ENCODE peak calls at places on chromosomes 16 and 17, in nine cellular contexts. Z, Y, P, H, I, J, M, B and X are unnamed samples. For H3K9me3, the result is how much of the 10 kb centered on the place peaks cover.

GRCh38 chr16:871562-872330 is 71.2 kb upstream of the GNG13 start:
- DNase-seq in B (no peak), M (no peak), I (peak), P (no peak), Y (no peak), Z (no peak), J (no peak), H (no peak), X (no peak)

GRCh38 chr17:59038734-59039133 is 67.9 kb downstream of the TRIM37 start:
- DNase-seq in P (no peak), Y (peak), H (no peak), M (no peak), B (no peak), J (no peak), Z (no peak), I (no peak), X (no peak)

GRCh38 chr16:75048546-75048945 is 49.7 kb downstream of the ZNRF1 start:
- DNase-seq in J (no peak), H (no peak), B (no peak), P (no peak), Z (no peak), M (no peak), Y (no peak), I (no peak), X (no peak)

GRCh38 chr16:57824880-57825279 is 22.6 kb upstream of the KIFC3 start:
- DNase-seq in Y (no peak), J (no peak), I (peak), M (no peak), H (peak), P (no peak), Z (no peak), B (no peak), X (no peak)

GRCh38 chr16:59126486-59126885 is 392.4 kb upstream of the GOT2 start:
- DNase-seq in Z (no peak), Y (no peak), J (no peak), B (no peak), P (no peak), I (no peak), M (no peak), H (no peak), X (no peak)

GRCh38 chr17:77462101-77462500 is 321.3 kb downstream of the SEC14L1 start:
- DNase-seq in B (no peak), M (no peak), J (no peak), I (no peak), P (no peak), Y (no peak), Z (no peak), H (peak), X (no peak)

GRCh38 chr16:56203052-56203451 is 11.8 kb downstream of the GNAO1 start:
- DNase-seq in Z (no peak), P (no peak), I (no peak), Y (no peak), H (no peak), B (peak), J (no peak), M (peak), X (peak)

GRCh38 chr17:77233635-77234334 is 93.0 kb downstream of the SEC14L1 start:
- DNase-seq in H (no peak), J (no peak), I (no peak), P (no peak), M (no peak), Y (peak), B (peak), Z (peak), X (no peak)

GRCh38 chr16:69520800-69521602 is 44.8 kb upstream of the NFAT5 start:
- DNase-seq in J (no peak), Y (peak), B (no peak), P (no peak), H (no peak), M (no peak), I (no peak), Z (no peak), X (no peak)

GRCh38 chr16:8669481-8669880 is 4.9 kb upstream of the ABAT start:
- DNase-seq in M (no peak), Y (no peak), J (no peak), Z (no peak), I (no peak), P (no peak), B (no peak), H (peak), X (no peak)

GRCh38 chr17:28053044-28053670 is 10.7 kb downstream of the NLK start:
- DNase-seq in J (no peak), H (no peak), Z (no peak), I (no peak), M (no peak), B (no peak), P (no peak), Y (no peak), X (no peak)

GRCh38 chr17:74089869-74090464 is 113.5 kb upstream of the RPL38 start:
- DNase-seq in P (no peak), J (peak), I (no peak), B (peak), Y (peak), H (no peak), M (peak), Z (no peak), X (no peak)

GRCh38 chr17:20852541-20853370 is 190.1 kb downstream of the USP22 start:
- DNase-seq in I (peak), B (no peak), J (peak), Z (no peak), P (no peak), H (peak), Y (peak), M (no peak), X (no peak)

GRCh38 chr17:66466933-66467367 is 164.5 kb downstream of the PRKCA start:
- DNase-seq in H (no peak), M (peak), I (no peak), Z (peak), B (peak), P (peak), J (no peak), Y (peak), X (no peak)

GRCh38 chr17:27322690-27323508 is 29.0 kb downstream of the WSB1 start:
- DNase-seq in H (no peak), B (no peak), Z (peak), J (no peak), Y (no peak), I (no peak), M (no peak), P (no peak), X (no peak)

GRCh38 chr17:55620023-55620422 is 102.6 kb downstream of the TMEM100 start:
- DNase-seq in Y (no peak), I (no peak), B (no peak), Z (peak), M (no peak), P (no peak), H (no peak), J (no peak), X (no peak)

GRCh38 chr17:43720311-43721060 is 38.1 kb downstream of the SOST start:
- DNase-seq in P (no peak), M (no peak), Z (peak), H (peak), B (peak), J (peak), Y (peak), I (peak), X (peak)

GRCh38 chr16:81094771-81095251 is 1.4 kb downstream of the GCSH start:
- DNase-seq in I (no peak), Z (no peak), H (no peak), J (no peak), M (no peak), B (no peak), Y (peak), P (no peak), X (no peak)

GRCh38 chr16:85586360-85587145 is 26.6 kb upstream of the GSE1 start:
- DNase-seq in Z (no peak), M (no peak), B (no peak), H (no peak), J (no peak), I (no peak), P (no peak), Y (peak), X (no peak)

GRCh38 chr17:82879241-82879640 is 39.4 kb upstream of the ZNF750 start:
- DNase-seq in B (no peak), H (no peak), P (no peak), Y (no peak), J (no peak), I (peak), Z (no peak), M (no peak), X (no peak)

GRCh38 chr17:60305141-60305540 is 86.8 kb downstream of the USP32 start:
- DNase-seq in Z (no peak), H (no peak), I (no peak), P (no peak), B (no peak), J (no peak), M (no peak), Y (no peak), X (no peak)

GRCh38 chr17:27562777-27563455 is 68.1 kb upstream of the LGALS9 start:
- DNase-seq in I (no peak), Z (peak), H (peak), P (no peak), M (no peak), J (no peak), Y (no peak), B (no peak), X (no peak)

GRCh38 chr17:8162232-8162996 is at the start of gene VAMP2:
- DNase-seq in M (no peak), Y (peak), H (peak), J (no peak), B (peak), P (no peak), Z (peak), I (peak), X (peak)

GRCh38 chr17:79026345-79027273 is 2.6 kb downstream of the C1QTNF1 start:
- DNase-seq in J (no peak), B (peak), P (peak), I (peak), M (peak), H (peak), Z (no peak), Y (peak), X (no peak)

GRCh38 chr16:86252596-86252995 is 257.7 kb upstream of the FOXF1 start:
- DNase-seq in M (peak), B (no peak), I (no peak), P (no peak), H (peak), J (peak), Z (peak), Y (peak), X (no peak)

GRCh38 chr16:50335198-50335958 is 33.4 kb downstream of the BRD7 start:
- DNase-seq in I (no peak), P (no peak), Z (no peak), M (no peak), B (no peak), J (no peak), H (no peak), Y (peak), X (no peak)

GRCh38 chr17:2395258-2396170 is 5.3 kb downstream of the MNT start:
- DNase-seq in P (no peak), J (no peak), I (peak), Y (no peak), Z (peak), H (peak), M (no peak), B (peak), X (no peak)
- H3K27ac ChIP-seq in P (peak), J (no peak), I (peak), Y (peak), Z (peak), H (peak), M (peak), B (peak), X (peak)

DNA sequence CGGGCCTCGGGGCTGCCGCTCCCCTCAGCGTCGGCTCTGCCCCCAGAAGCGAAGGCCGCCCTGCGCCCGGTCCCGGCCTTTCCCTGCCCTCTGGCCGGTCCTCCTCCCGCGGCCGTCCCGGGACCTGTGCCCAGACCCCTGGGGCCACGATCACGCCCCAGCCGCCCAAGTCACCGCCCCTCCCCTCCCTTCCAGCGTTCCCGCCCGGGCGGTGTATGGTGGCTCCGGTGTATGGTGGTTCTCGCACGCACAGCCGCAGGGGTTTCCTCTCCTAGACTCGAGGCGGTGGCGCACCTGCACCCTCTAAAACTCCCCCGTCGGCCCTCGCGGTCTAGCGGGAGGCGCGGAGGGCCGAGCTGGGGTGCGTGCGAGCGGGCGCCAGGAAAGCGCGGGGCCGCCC is 10.0 kb downstream of the TIGD7 start:
- DNase-seq in P (no peak), Z (no peak), I (no peak), Y (no peak), J (no peak), H (no peak), B (no peak), M (no peak), X (no peak)
- H3K9me3 ChIP-seq in P (under half), Z (under half), I (half or more), Y (under half), J (under half), H (half or more), B (half or more), M (under half), X (half or more)

DNA sequence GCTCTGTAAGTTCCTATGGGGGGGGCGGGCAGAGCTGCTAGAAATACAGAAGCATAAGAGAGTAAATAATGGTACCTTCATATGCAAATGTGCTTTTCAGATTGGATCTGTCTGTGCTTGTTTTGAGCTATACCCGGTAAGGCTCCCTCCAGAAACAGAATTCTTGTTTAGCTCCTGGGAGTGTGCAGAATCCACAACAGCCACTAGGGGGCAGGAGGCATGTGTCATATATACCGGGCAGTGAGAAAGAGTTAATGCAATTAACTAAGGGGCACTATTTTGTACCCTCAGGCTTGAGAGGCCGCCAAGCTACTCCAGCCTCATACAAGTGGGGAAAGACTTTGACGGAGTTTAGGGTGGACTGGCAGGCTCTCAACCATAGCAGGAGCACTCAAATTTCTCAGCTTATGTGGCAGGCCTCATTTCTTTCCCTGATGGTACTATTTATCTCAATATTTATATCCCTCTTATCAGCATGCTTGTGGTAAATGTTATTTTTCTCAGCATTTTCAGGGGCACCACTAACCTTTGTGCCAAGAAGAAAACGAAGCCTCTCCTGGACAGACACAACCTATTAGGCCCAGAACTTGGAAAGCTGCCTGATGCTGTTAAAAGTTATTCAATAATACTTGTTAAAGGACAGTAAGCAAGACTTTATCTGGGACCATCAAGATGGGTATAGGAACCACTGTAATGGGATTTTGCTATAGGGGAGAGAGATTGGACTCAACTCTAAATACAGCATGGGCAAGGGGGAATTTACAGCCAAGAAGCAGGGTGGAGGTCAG is 10.7 kb upstream of the CENPV start:
- DNase-seq in Z (peak), J (peak), M (peak), P (no peak), Y (peak), B (peak), H (peak), I (peak), X (peak)
- H3K27ac ChIP-seq in Z (no peak), J (no peak), M (no peak), P (no peak), Y (no peak), B (no peak), H (no peak), I (no peak), X (no peak)

DNA sequence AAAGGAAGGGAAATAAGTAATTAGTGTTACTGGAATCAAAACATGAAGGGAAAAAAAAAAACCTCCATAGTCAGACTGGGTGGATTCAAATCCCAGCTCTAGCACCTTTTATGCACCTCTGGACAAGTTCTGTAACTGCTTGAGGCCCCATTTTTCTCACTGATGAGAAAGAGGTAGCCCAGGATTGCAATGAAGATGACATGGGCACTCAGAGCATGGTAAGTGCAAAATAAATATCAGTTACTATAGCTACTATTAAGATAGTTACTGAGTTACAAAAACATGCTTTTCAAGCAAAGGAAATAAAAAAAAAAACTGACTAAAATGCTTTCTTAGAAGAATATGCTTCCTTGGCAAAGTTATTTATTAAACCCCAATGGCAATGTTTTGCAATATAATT is 58.8 kb downstream of the CEP95 start:
- DNase-seq in H (no peak), Y (no peak), Z (no peak), P (no peak), M (no peak), J (no peak), B (no peak), I (no peak), X (no peak)
- H3K9me3 ChIP-seq in H (under half), Y (under half), Z (under half), P (under half), M (under half), J (under half), B (under half), I (under half), X (under half)

DNA sequence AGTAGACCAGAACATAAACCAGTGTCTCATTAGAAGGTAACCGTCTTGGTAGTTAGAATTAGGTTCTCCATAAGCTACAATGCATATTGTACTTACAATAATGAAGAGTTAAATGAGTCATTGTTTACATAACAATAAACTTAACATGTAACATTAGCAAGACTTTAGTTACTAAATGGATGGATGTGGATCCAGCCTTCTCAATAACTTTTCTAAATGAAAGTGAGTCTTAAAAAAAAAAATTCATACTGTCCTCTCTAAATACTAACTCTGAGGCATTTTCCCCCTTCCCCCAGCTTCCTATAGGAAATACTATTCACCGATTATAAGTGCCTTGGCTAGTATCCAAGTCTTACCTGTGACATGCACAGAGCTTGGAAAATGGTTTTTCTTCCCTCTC is 155.3 kb downstream of the CYB561 start:
- DNase-seq in P (no peak), Y (no peak), I (no peak), J (no peak), B (no peak), Z (peak), H (no peak), M (no peak), X (no peak)
- H3K27ac ChIP-seq in P (peak), Y (no peak), I (no peak), J (no peak), B (no peak), Z (no peak), H (no peak), M (no peak), X (no peak)